ENCODE peak calls at places on chromosomes 1 and 21, in seven cellular contexts. Z is left ventricle myocardium inferior, T is A549, D is psoas muscle, K is AG09309, W is HFF-Myc, X is heart right ventricle. V is an unnamed sample.

GRCh38 chr1:10724052-10724494 is 72.4 kb downstream of the CASZ1 start:
- DNase-seq in Z (peak), T (peak), D (peak), K (peak), W (peak), X (peak), V (peak)

GRCh38 chr1:198771562-198772153 is 132.8 kb downstream of the PTPRC start:
- DNase-seq in Z (no peak), T (peak), D (no peak), K (no peak), W (no peak), X (no peak), V (no peak)

GRCh38 chr21:44304846-44305245 is 5.0 kb downstream of the PFKL start:
- DNase-seq in Z (no peak), T (peak), D (no peak), K (no peak), W (no peak), X (no peak), V (no peak)

GRCh38 chr21:16082038-16082816 is 352.4 kb downstream of the USP25 start:
- DNase-seq in Z (no peak), T (no peak), D (no peak), K (no peak), W (no peak), X (no peak), V (no peak)

GRCh38 chr1:165580931-165581871 is 37.4 kb downstream of the LRRC52 start:
- DNase-seq in Z (no peak), T (no peak), D (no peak), K (no peak), W (no peak), X (no peak), V (peak)

GRCh38 chr1:115112496-115113375 is 23.4 kb upstream of the TSPAN2 start:
- DNase-seq in Z (no peak), T (no peak), D (no peak), K (no peak), W (no peak), X (peak), V (no peak)

GRCh38 chr1:63813829-63814277 is 40.0 kb downstream of the ROR1 start:
- DNase-seq in Z (no peak), T (no peak), D (no peak), K (no peak), W (peak), X (no peak), V (peak)

GRCh38 chr1:176517484-176517883 is 54.5 kb downstream of the PAPPA2 start:
- DNase-seq in Z (no peak), T (no peak), D (no peak), K (no peak), W (no peak), X (peak), V (peak)

GRCh38 chr1:70140343-70140742 is 65.0 kb downstream of the LRRC40 start:
- DNase-seq in Z (no peak), T (no peak), D (no peak), K (peak), W (no peak), X (peak), V (no peak)

GRCh38 chr1:153565529-153566374 is at the start of gene S100A2:
- DNase-seq in Z (no peak), T (peak), D (peak), K (peak), W (peak), X (no peak), V (peak)

GRCh38 chr1:43706598-43707190 is 642 bp upstream of the ST3GAL3 start:
- DNase-seq in Z (no peak), T (no peak), D (peak), K (no peak), W (no peak), X (no peak), V (no peak)

GRCh38 chr1:151037032-151037431 is 646 bp downstream of the BNIPL start:
- DNase-seq in Z (no peak), T (no peak), D (no peak), K (no peak), W (no peak), X (no peak), V (no peak)

GRCh38 chr21:30733026-30733425 is 14.0 kb downstream of the KRTAP21-2 start:
- DNase-seq in Z (no peak), T (no peak), D (no peak), K (no peak), W (no peak), X (no peak), V (no peak)

GRCh38 chr1:66521736-66522365 is 12.1 kb upstream of the SGIP1 start:
- DNase-seq in Z (no peak), T (peak), D (no peak), K (peak), W (peak), X (no peak), V (no peak)

GRCh38 chr21:42651515-42652401 is 1.7 kb upstream of the PDE9A start:
- DNase-seq in Z (peak), T (no peak), D (peak), K (no peak), W (no peak), X (no peak), V (no peak)

GRCh38 chr1:67088440-67088839 is 34.5 kb upstream of the SLC35D1 start:
- DNase-seq in Z (no peak), T (no peak), D (no peak), K (no peak), W (no peak), X (no peak), V (no peak)

GRCh38 chr1:208242186-208242585 is 2.0 kb downstream of the PLXNA2 start:
- DNase-seq in Z (no peak), T (no peak), D (no peak), K (no peak), W (no peak), X (no peak), V (no peak)

GRCh38 chr1:51044834-51045233 is 57.2 kb upstream of the C1orf185 start:
- DNase-seq in Z (no peak), T (no peak), D (no peak), K (no peak), W (no peak), X (no peak), V (no peak)

GRCh38 chr1:17632541-17633193 is 93.2 kb downstream of the ARHGEF10L start:
- DNase-seq in Z (no peak), T (peak), D (no peak), K (no peak), W (no peak), X (no peak), V (no peak)

GRCh38 chr1:17032741-17033140 is 21.0 kb upstream of the ATP13A2 start:
- DNase-seq in Z (no peak), T (no peak), D (no peak), K (no peak), W (peak), X (no peak), V (no peak)

GRCh38 chr1:155182052-155182550 is 8.5 kb downstream of the TRIM46 start:
- DNase-seq in Z (no peak), T (no peak), D (no peak), K (no peak), W (no peak), X (no peak), V (no peak)

GRCh38 chr1:89758127-89758526 is 62.7 kb upstream of the LRRC8D start:
- DNase-seq in Z (no peak), T (no peak), D (no peak), K (no peak), W (no peak), X (no peak), V (no peak)

GRCh38 chr1:109392037-109392787 is 5.5 kb downstream of the SORT1 start:
- DNase-seq in Z (peak), T (no peak), D (peak), K (no peak), W (no peak), X (peak), V (no peak)

GRCh38 chr1:55987491-55988255 is 591.7 kb downstream of the PLPP3 start:
- DNase-seq in Z (no peak), T (no peak), D (no peak), K (no peak), W (no peak), X (no peak), V (no peak)

GRCh38 chr1:231216515-231216914 is 24.5 kb upstream of the GNPAT start:
- DNase-seq in Z (no peak), T (no peak), D (no peak), K (no peak), W (no peak), X (no peak), V (no peak)

GRCh38 chr1:8317647-8318360 is at the start of gene SLC45A1:
- DNase-seq in Z (peak), T (peak), D (peak), K (no peak), W (peak), X (peak), V (no peak)

GRCh38 chr1:38009088-38009840 is 3.3 kb upstream of the UTP11 start:
- DNase-seq in Z (no peak), T (no peak), D (peak), K (peak), W (no peak), X (no peak), V (no peak)

GRCh38 chr1:56954664-56955063 is 11.2 kb downstream of the C8B start:
- DNase-seq in Z (no peak), T (no peak), D (no peak), K (no peak), W (no peak), X (no peak), V (no peak)

GRCh38 chr1:21262282-21263051 is 27.8 kb downstream of the ECE1 start:
- DNase-seq in Z (peak), T (peak), D (peak), K (peak), W (peak), X (peak), V (peak)

GRCh38 chr1:111476761-111477309 is 3.1 kb downstream of the C1orf162 start:
- DNase-seq in Z (no peak), T (no peak), D (no peak), K (no peak), W (no peak), X (no peak), V (no peak)

GRCh38 chr1:60878323-60878722 is 204.0 kb upstream of the NFIA start:
- DNase-seq in Z (no peak), T (no peak), D (no peak), K (no peak), W (no peak), X (no peak), V (no peak)

GRCh38 chr1:81650741-81651140 is 150.0 kb upstream of the ADGRL2 start:
- DNase-seq in Z (no peak), T (no peak), D (no peak), K (no peak), W (no peak), X (no peak), V (no peak)

GRCh38 chr1:94183197-94183815 is 54.1 kb downstream of the ARHGAP29 start:
- DNase-seq in Z (no peak), T (no peak), D (no peak), K (no peak), W (no peak), X (no peak), V (no peak)

GRCh38 chr21:32062591-32063227 is 189.9 kb downstream of the HUNK start:
- DNase-seq in Z (no peak), T (no peak), D (no peak), K (no peak), W (no peak), X (no peak), V (no peak)

DNA sequence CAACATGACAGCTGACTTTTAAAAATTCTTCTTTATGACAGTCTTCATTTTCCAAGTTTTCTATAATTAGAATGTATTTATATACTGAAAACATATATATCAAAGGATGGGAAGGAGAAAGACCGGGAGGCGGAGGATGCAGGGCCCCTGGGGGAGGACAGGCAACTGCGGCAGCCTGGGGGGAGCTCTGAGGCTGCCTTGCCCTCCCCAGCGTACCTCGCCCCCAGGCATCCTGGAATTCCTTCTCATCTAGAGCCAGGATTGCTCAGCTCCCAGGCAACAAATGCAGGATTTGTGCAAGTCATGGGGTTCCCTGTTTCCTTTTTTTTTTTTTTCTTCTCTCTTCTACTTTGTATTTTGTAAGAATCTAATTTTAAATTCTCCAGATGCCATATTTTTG is 104.7 kb downstream of the CSMD2 start:
- DNase-seq in Z (no peak), T (no peak), D (no peak), K (no peak), W (no peak), X (no peak), V (no peak)
- H3K4me3 ChIP-seq in Z (no peak), T (no peak), D (no peak), K (no peak), W (no peak), X (no peak), V (no peak)

GRCh38 chr21:33125981-33126380 is 56.0 kb downstream of the OLIG1 start:
- DNase-seq in Z (no peak), T (no peak), D (no peak), K (no peak), W (no peak), X (no peak), V (no peak)

GRCh38 chr21:33128538-33128937 is 58.6 kb downstream of the OLIG1 start:
- DNase-seq in Z (no peak), T (no peak), D (no peak), K (no peak), W (no peak), X (no peak), V (no peak)

GRCh38 chr21:33126569-33126968 is 56.6 kb downstream of the OLIG1 start:
- DNase-seq in Z (no peak), T (no peak), D (no peak), K (no peak), W (no peak), X (no peak), V (no peak)

GRCh38 chr21:33124879-33125278 is 54.9 kb downstream of the OLIG1 start:
- DNase-seq in Z (no peak), T (no peak), D (no peak), K (no peak), W (no peak), X (no peak), V (no peak)

DNA sequence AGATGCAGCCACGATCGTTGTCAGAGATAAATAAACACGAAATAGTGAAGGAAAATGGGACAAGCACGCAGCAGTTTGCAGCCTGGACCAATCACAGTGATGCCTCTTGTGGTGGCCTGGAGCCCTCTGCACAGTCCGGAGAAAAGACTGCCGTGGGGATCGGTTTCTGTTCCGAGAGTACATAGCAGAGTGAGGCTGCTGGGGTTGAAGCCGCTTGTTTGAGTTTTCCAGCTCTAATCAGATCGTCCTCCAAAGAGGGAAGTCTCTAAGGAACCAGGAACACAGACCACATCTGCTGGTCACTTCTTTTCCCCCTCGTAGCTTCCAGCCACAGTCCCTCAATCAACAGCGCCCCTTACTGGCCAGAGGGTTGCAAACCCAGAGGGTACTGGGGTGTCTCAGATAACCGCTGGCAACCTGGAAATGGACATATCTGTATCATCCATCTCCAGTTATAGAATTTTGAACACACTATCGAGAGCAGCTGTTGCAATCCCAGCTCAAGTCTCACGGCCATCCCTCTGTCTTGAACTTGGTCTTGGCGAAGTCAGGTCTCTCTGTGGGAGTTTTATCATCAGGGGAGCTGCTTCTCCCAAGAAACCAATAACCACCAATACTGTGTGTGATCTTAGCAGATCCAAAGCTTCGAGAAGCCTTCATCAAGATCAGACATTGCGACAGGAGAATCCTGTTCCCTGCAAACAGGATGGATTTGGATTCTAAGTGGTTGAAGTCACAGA is 57.4 kb downstream of the OLIG1 start:
- DNase-seq in Z (peak), T (peak), D (peak), K (no peak), W (peak), X (peak), V (peak)
- TF ChIP-seq CTCF in Z (peak), T (peak), D (peak), K (peak), W (peak), X (peak), V (peak)

GRCh38 chr1:181021811-181022434 is 747 bp downstream of the STX6 start:
- DNase-seq in Z (peak), T (peak), D (peak), K (no peak), W (no peak), X (peak), V (no peak)

GRCh38 chr1:181028241-181029014 is 5.4 kb upstream of the MR1 start:
- DNase-seq in Z (no peak), T (no peak), D (no peak), K (no peak), W (no peak), X (no peak), V (no peak)

GRCh38 chr1:181018901-181019681 is 3.6 kb downstream of the STX6 start:
- DNase-seq in Z (no peak), T (no peak), D (no peak), K (no peak), W (no peak), X (no peak), V (no peak)

GRCh38 chr1:181021155-181021554 is 1.5 kb downstream of the STX6 start:
- DNase-seq in Z (no peak), T (no peak), D (no peak), K (no peak), W (no peak), X (no peak), V (no peak)

GRCh38 chr1:181023265-181024057 is 791 bp upstream of the STX6 start:
- DNase-seq in Z (no peak), T (no peak), D (no peak), K (no peak), W (no peak), X (no peak), V (no peak)
- H3K4me3 ChIP-seq in Z (peak), T (peak), D (peak), K (peak), W (peak), X (peak), V (peak)

GRCh38 chr1:29195875-29196274 is 14.2 kb upstream of the SRSF4 start:
- DNase-seq in Z (peak), T (no peak), D (peak), K (no peak), W (no peak), X (no peak), V (no peak)

GRCh38 chr1:29196863-29197589 is 15.3 kb upstream of the SRSF4 start:
- DNase-seq in Z (no peak), T (no peak), D (no peak), K (peak), W (peak), X (no peak), V (no peak)

GRCh38 chr1:29197993-29198392 is 16.3 kb upstream of the SRSF4 start:
- DNase-seq in Z (no peak), T (no peak), D (no peak), K (no peak), W (no peak), X (no peak), V (no peak)

GRCh38 chr1:29200905-29201594 is 19.4 kb upstream of the SRSF4 start:
- DNase-seq in Z (no peak), T (no peak), D (no peak), K (no peak), W (no peak), X (no peak), V (no peak)

GRCh38 chr1:29197590-29197924 is 15.9 kb upstream of the SRSF4 start:
- DNase-seq in Z (no peak), T (peak), D (no peak), K (no peak), W (no peak), X (no peak), V (no peak)
- TF ChIP-seq CTCF in Z (peak), T (peak), D (peak), K (peak), W (peak), X (peak), V (peak)

DNA sequence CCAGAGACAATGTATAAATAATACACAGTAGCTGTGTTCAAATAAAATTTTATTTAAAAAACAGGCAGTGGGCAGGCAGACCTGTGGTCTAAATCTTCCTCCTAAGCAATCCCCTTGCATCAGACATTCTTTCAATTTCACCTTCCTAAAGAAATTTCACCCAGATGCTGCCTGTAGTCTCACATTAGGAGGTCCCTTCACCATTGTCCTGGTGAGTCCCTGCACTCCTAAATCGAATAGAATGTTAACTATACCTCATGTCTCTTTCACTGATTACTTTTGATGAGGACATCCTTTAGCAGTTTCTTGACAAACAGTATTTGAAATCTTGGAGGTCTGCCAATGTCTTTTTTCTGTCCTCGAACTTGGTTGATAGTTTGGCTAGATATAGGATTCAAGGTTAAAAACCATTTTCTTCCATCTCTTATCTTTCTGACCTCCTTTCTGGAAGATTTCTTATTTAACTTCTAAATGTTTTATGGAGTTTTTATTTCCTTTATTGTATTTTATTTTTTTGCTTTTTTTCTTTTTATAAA is 77.5 kb downstream of the LPGAT1 start:
- DNase-seq in Z (no peak), T (no peak), D (no peak), K (no peak), W (no peak), X (no peak), V (no peak)
- H3K4me3 ChIP-seq in Z (no peak), T (no peak), D (no peak), K (no peak), W (no peak), X (no peak), V (no peak)

GRCh38 chr1:12488666-12489354 is 129.2 kb downstream of the DHRS3 start:
- DNase-seq in Z (no peak), T (no peak), D (no peak), K (no peak), W (no peak), X (no peak), V (no peak)

GRCh38 chr1:12485231-12486172 is 132.5 kb downstream of the DHRS3 start:
- DNase-seq in Z (no peak), T (no peak), D (no peak), K (no peak), W (peak), X (no peak), V (no peak)

GRCh38 chr1:12482999-12483398 is 135.0 kb downstream of the DHRS3 start:
- DNase-seq in Z (no peak), T (no peak), D (no peak), K (no peak), W (no peak), X (no peak), V (no peak)

GRCh38 chr1:12487520-12487919 is 130.5 kb downstream of the DHRS3 start:
- DNase-seq in Z (no peak), T (no peak), D (no peak), K (no peak), W (no peak), X (no peak), V (no peak)

GRCh38 chr1:12486401-12487005 is 131.5 kb downstream of the DHRS3 start:
- DNase-seq in Z (peak), T (peak), D (peak), K (no peak), W (no peak), X (no peak), V (no peak)
- TF ChIP-seq CTCF in Z (no peak), T (no peak), D (no peak), K (no peak), W (no peak), X (no peak), V (no peak)